ENCODE peak calls at places on chromosomes 13 and 19, in four cellular contexts. One of them, this sample, is unnamed. For H3K36me3 and H3K4me1, the result is how much of the 10 kb centered on the place peaks cover.

GRCh38 chr13:84574851-84575250 is 692.6 kb upstream of the SLITRK1 start:
- DNase-seq in transverse colon: no peak
- DNase-seq in uterus: no peak
- DNase-seq in gastrocnemius medialis: no peak
- DNase-seq in this sample: no peak

GRCh38 chr19:10516064-10516385 is 1.2 kb downstream of the S1PR5 start:
- DNase-seq in transverse colon: no peak
- DNase-seq in uterus: no peak
- DNase-seq in gastrocnemius medialis: no peak
- DNase-seq in this sample: no peak

GRCh38 chr13:113621046-113621445 is 36.5 kb downstream of the TFDP1 start:
- DNase-seq in transverse colon: no peak
- DNase-seq in uterus: no peak
- DNase-seq in gastrocnemius medialis: no peak
- DNase-seq in this sample: no peak

GRCh38 chr19:43224855-43225253 is 19.4 kb upstream of the PSG4 start:
- DNase-seq in transverse colon: no peak
- DNase-seq in uterus: no peak
- DNase-seq in gastrocnemius medialis: no peak
- DNase-seq in this sample: no peak

GRCh38 chr13:66489172-66489571 is 741.0 kb downstream of the PCDH9 start:
- DNase-seq in transverse colon: no peak
- DNase-seq in uterus: no peak
- DNase-seq in gastrocnemius medialis: no peak
- DNase-seq in this sample: no peak

GRCh38 chr19:16898306-16899015 is 9.7 kb downstream of the F2RL3 start:
- DNase-seq in transverse colon: no peak
- DNase-seq in uterus: no peak
- DNase-seq in gastrocnemius medialis: no peak
- DNase-seq in this sample: no peak

GRCh38 chr13:113769881-113770280 is 10.9 kb downstream of the TMEM255B start:
- DNase-seq in transverse colon: no peak
- DNase-seq in uterus: no peak
- DNase-seq in gastrocnemius medialis: no peak
- DNase-seq in this sample: no peak

GRCh38 chr13:51246005-51246404 is 23.8 kb downstream of the FAM124A start:
- DNase-seq in transverse colon: no peak
- DNase-seq in uterus: no peak
- DNase-seq in gastrocnemius medialis: no peak
- DNase-seq in this sample: no peak

GRCh38 chr13:29771247-29771646 is 79.2 kb downstream of the UBL3 start:
- DNase-seq in transverse colon: no peak
- DNase-seq in uterus: no peak
- DNase-seq in gastrocnemius medialis: no peak
- DNase-seq in this sample: no peak

GRCh38 chr19:49362048-49362925 is at the start of gene TEAD2:
- DNase-seq in transverse colon: peak
- DNase-seq in uterus: peak
- DNase-seq in gastrocnemius medialis: peak
- DNase-seq in this sample: peak

GRCh38 chr13:106689906-106690305 is 122.0 kb upstream of the ARGLU1 start:
- DNase-seq in transverse colon: no peak
- DNase-seq in uterus: no peak
- DNase-seq in gastrocnemius medialis: no peak
- DNase-seq in this sample: no peak

DNA sequence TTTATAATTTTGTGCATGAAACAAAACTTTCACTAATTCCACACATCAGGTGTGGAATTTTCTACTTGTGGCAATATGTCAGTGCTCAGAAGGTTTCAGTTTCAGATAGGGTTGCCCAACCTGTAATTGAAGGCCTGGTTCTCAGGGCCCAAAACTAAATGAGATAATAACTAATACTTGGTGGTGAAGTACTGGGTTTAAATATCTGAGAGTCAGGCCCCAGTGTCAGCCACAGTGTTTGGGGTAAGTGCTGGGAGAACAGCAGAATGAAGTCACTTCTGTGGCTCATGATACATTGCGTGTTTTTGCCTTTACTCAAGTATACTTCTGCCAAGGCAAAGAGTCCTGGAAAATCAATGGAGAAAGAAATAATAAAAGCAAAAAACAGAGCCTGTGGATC is 5.6 kb downstream of the SAFB start:
- DNase-seq in transverse colon: no peak
- DNase-seq in uterus: no peak
- DNase-seq in gastrocnemius medialis: no peak
- DNase-seq in this sample: no peak
- H3K36me3 ChIP-seq in transverse colon: under half
- H3K36me3 ChIP-seq in uterus: under half
- H3K36me3 ChIP-seq in gastrocnemius medialis: under half
- H3K36me3 ChIP-seq in this sample: under half

GRCh38 chr13:110713981-110714797 is 689 bp downstream of the ING1 start:
- DNase-seq in transverse colon: peak
- DNase-seq in uterus: peak
- DNase-seq in gastrocnemius medialis: peak
- DNase-seq in this sample: no peak

GRCh38 chr13:110712849-110713641 is 455 bp upstream of the ING1 start:
- DNase-seq in transverse colon: peak
- DNase-seq in uterus: peak
- DNase-seq in gastrocnemius medialis: peak
- DNase-seq in this sample: peak

GRCh38 chr13:110713642-110713952 is at the start of gene ING1:
- DNase-seq in transverse colon: no peak
- DNase-seq in uterus: no peak
- DNase-seq in gastrocnemius medialis: no peak
- DNase-seq in this sample: no peak

GRCh38 chr13:110711778-110712070 is 1.8 kb upstream of the ING1 start:
- DNase-seq in transverse colon: no peak
- DNase-seq in uterus: no peak
- DNase-seq in gastrocnemius medialis: no peak
- DNase-seq in this sample: no peak

GRCh38 chr13:110712081-110712848 is 1.2 kb upstream of the ING1 start:
- DNase-seq in transverse colon: peak
- DNase-seq in uterus: peak
- DNase-seq in gastrocnemius medialis: peak
- DNase-seq in this sample: peak
- TF ChIP-seq POLR2A in transverse colon: peak
- TF ChIP-seq POLR2A in uterus: peak
- TF ChIP-seq POLR2A in gastrocnemius medialis: peak
- TF ChIP-seq POLR2A in this sample: peak

GRCh38 chr19:18430417-18431144 is 7.4 kb downstream of the ISYNA1 start:
- DNase-seq in transverse colon: no peak
- DNase-seq in uterus: peak
- DNase-seq in gastrocnemius medialis: no peak
- DNase-seq in this sample: no peak

GRCh38 chr19:18429717-18430416 is 8.1 kb downstream of the ISYNA1 start:
- DNase-seq in transverse colon: no peak
- DNase-seq in uterus: peak
- DNase-seq in gastrocnemius medialis: no peak
- DNase-seq in this sample: no peak

GRCh38 chr19:18433039-18433691 is 4.8 kb downstream of the ISYNA1 start:
- DNase-seq in transverse colon: no peak
- DNase-seq in uterus: peak
- DNase-seq in gastrocnemius medialis: no peak
- DNase-seq in this sample: peak

GRCh38 chr19:18432275-18433038 is 5.5 kb downstream of the ISYNA1 start:
- DNase-seq in transverse colon: no peak
- DNase-seq in uterus: peak
- DNase-seq in gastrocnemius medialis: no peak
- DNase-seq in this sample: no peak

GRCh38 chr19:18431351-18432197 is 6.4 kb downstream of the ISYNA1 start:
- DNase-seq in transverse colon: no peak
- DNase-seq in uterus: no peak
- DNase-seq in gastrocnemius medialis: no peak
- DNase-seq in this sample: no peak
- H3K4me1 ChIP-seq in transverse colon: under half
- H3K4me1 ChIP-seq in uterus: under half
- H3K4me1 ChIP-seq in gastrocnemius medialis: under half
- H3K4me1 ChIP-seq in this sample: under half

DNA sequence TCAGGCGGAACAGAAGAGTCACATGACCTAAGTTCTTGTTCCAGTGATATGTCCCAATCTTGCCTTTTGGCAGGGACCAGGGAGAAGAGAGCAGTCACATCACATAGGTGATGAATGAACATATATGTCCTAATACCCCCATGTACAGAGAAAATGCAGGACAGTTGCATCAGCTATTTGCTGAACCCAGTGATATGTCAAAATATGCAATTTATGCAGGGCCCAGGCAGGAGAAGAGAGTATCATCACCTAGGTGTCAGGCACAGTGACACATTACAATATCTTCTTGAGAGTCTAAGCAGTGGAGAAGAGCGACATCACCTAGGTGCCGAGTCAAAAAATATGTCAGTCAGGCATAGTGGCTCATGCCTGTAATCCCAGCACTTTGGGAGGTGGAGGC is 139.9 kb downstream of the ZNF675 start:
- DNase-seq in transverse colon: no peak
- DNase-seq in uterus: no peak
- DNase-seq in gastrocnemius medialis: no peak
- DNase-seq in this sample: no peak
- H3K36me3 ChIP-seq in transverse colon: under half
- H3K36me3 ChIP-seq in uterus: under half
- H3K36me3 ChIP-seq in gastrocnemius medialis: under half
- H3K36me3 ChIP-seq in this sample: under half

DNA sequence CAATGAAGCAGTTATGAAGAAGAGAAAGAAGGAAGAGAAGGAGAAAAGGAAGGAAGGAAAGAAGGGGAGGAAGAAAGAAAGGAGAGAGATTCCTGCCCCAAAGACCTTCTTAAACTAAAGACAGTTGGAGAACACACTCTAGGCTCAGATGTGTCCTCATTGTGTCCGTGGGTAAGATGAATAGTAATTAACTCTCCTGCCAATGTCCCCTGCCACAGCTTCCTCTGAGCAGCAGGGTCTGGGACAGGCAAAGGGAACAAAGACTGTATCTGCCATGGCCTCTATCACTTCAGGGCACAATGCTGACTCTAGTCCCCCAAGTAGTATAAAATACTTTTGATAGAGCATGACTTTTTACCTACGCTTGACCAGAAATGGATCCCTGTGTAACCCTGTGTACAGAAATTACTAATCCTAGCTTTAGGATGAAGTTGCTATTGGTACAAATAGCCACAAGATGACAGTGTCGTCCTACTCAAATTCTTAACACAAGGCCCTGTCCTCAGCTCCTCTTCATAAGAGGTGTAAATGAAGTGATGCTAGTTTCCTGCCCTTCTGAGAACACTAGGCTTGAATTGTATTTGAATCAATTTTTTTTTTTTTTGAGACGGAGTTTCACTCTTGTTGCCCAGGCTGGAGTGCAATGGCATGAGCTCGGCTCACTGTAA is 186.2 kb upstream of the GPR12 start:
- DNase-seq in transverse colon: no peak
- DNase-seq in uterus: no peak
- DNase-seq in gastrocnemius medialis: no peak
- DNase-seq in this sample: no peak
- TF ChIP-seq POLR2A in transverse colon: no peak
- TF ChIP-seq POLR2A in uterus: no peak
- TF ChIP-seq POLR2A in gastrocnemius medialis: no peak
- TF ChIP-seq POLR2A in this sample: no peak

GRCh38 chr19:40422428-40423226 is 3.2 kb downstream of the SERTAD1 start:
- DNase-seq in transverse colon: no peak
- DNase-seq in uterus: no peak
- DNase-seq in gastrocnemius medialis: no peak
- DNase-seq in this sample: no peak

GRCh38 chr19:40419780-40420179 is 6.0 kb downstream of the SERTAD1 start:
- DNase-seq in transverse colon: no peak
- DNase-seq in uterus: no peak
- DNase-seq in gastrocnemius medialis: no peak
- DNase-seq in this sample: no peak

GRCh38 chr19:40421468-40421778 is 4.4 kb downstream of the SERTAD1 start:
- DNase-seq in transverse colon: no peak
- DNase-seq in uterus: no peak
- DNase-seq in gastrocnemius medialis: no peak
- DNase-seq in this sample: no peak

GRCh38 chr19:40420451-40420765 is 5.4 kb downstream of the SERTAD1 start:
- DNase-seq in transverse colon: no peak
- DNase-seq in uterus: no peak
- DNase-seq in gastrocnemius medialis: no peak
- DNase-seq in this sample: no peak

DNA sequence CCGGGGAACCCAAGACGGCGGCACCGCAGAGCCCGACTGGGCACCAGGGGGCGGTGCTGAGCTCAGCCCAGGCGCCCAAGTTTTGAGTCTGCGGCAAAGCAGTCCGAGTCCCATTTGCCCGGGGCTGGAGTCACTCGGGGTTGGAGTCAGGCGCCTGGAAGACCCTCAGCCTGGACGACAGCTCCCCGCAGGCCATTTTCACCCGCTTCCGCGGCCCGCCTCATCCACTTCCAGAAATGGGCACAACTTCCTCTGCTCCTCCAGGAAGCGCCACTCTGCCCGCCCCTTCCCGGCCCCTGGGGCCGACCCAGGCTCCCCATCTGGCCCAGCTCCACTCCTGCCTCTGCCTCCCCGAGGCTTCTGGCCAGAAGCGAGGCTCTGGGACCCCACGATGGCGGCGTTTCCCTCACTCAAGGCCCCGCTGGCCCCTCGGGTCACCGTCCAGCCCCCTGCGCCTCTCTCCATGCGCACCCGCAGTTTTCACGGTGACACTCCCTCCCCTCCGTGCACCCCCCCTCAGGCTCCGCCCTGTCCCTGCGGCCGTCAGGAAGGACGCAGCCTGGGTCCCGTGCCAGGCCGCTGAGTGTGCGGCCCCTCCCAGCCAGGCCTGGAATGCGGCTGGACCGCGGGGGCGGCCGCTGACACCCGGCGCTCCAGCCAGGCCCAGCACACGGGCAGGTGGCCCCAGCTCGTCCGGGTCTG is 4.9 kb downstream of the SERTAD1 start:
- DNase-seq in transverse colon: peak
- DNase-seq in uterus: peak
- DNase-seq in gastrocnemius medialis: peak
- DNase-seq in this sample: peak
- H3K4me1 ChIP-seq in transverse colon: under half
- H3K4me1 ChIP-seq in uterus: under half
- H3K4me1 ChIP-seq in gastrocnemius medialis: under half
- H3K4me1 ChIP-seq in this sample: under half